ENCODE peak calls at places on chromosomes 6 and 20, in eight cellular contexts. F, G, Q, W, M, T, H and J are unnamed samples.

GRCh38 chr20:51995551-51995951 is 193.2 kb upstream of the SALL4 start:
- DNase-seq in Q (peak; percentile 28), F (peak; percentile 49), W (no peak), H (no peak), T (no peak), M (no peak), G (no peak), J (peak; percentile 17)

GRCh38 chr6:96236471-96236870 is 220.7 kb downstream of the FUT9 start:
- DNase-seq in H (no peak), W (no peak), T (no peak), Q (no peak), M (no peak), G (no peak), F (no peak), J (peak; percentile 54)

GRCh38 chr6:45364466-45364865 is 13.3 kb downstream of the SUPT3H start:
- DNase-seq in G (no peak), F (no peak), Q (no peak), M (no peak), T (no peak), H (no peak), W (no peak), J (no peak)

GRCh38 chr6:117463762-117464665 is 18.5 kb upstream of the DCBLD1 start:
- DNase-seq in Q (peak; percentile 75), F (no peak), T (peak; percentile 90), W (no peak), H (peak; percentile 57), G (peak; percentile 39), M (no peak), J (peak; percentile 80)

GRCh38 chr6:111427341-111428116 is 55.5 kb downstream of the REV3L start:
- DNase-seq in W (peak; percentile 85), M (no peak), G (peak; percentile 90), T (peak; percentile 85), H (peak; percentile 85), F (peak; percentile 55), Q (peak; percentile 91), J (peak; percentile 86)

GRCh38 chr20:10513931-10514575 is 78.9 kb downstream of the SLX4IP start:
- DNase-seq in G (peak; percentile 66), M (no peak), H (peak; percentile 57), F (no peak), T (no peak), Q (peak; percentile 61), W (no peak), J (no peak)

GRCh38 chr20:24567508-24567907 is 98.1 kb downstream of the SYNDIG1 start:
- DNase-seq in H (no peak), G (no peak), T (no peak), Q (no peak), M (no peak), W (no peak), F (no peak), J (no peak)

GRCh38 chr20:37567671-37568588 is 40.3 kb upstream of the BLCAP start:
- DNase-seq in T (no peak), F (no peak), M (no peak), G (peak; percentile 37), W (no peak), Q (no peak), H (peak; percentile 14), J (peak; percentile 4)

GRCh38 chr6:2630362-2630761 is 120.4 kb downstream of the MYLK4 start:
- DNase-seq in M (no peak), G (peak; percentile 38), T (peak; percentile 99), Q (peak; percentile 99), W (peak; percentile 79), F (peak; percentile 58), H (peak; percentile 93), J (peak; percentile 98)

GRCh38 chr6:44735631-44735963 is 348.1 kb downstream of the CDC5L start:
- DNase-seq in W (no peak), H (peak; percentile 44), Q (peak; percentile 78), T (peak; percentile 42), G (no peak), M (no peak), F (no peak), J (peak; percentile 19)

GRCh38 chr20:4835244-4836177 is 113.8 kb downstream of the PRND start:
- DNase-seq in T (no peak), Q (peak; percentile 35), F (no peak), G (no peak), W (no peak), H (peak; percentile 88), M (no peak), J (peak; percentile 76)

GRCh38 chr20:45792513-45793118 is 862 bp downstream of the DNTTIP1 start:
- DNase-seq in T (no peak), H (no peak), F (no peak), Q (no peak), W (no peak), M (no peak), G (peak; percentile 61), J (no peak)

GRCh38 chr6:39193201-39193791 is 36.0 kb downstream of the KCNK5 start:
- DNase-seq in W (no peak), F (no peak), H (no peak), G (no peak), Q (no peak), M (no peak), T (no peak), J (no peak)

GRCh38 chr20:19786311-19786710 is 28.3 kb downstream of the RIN2 start:
- DNase-seq in G (peak; percentile 9), H (peak; percentile 95), W (no peak), T (peak; percentile 92), F (peak; percentile 87), M (peak; percentile 45), Q (peak; percentile 93), J (peak; percentile 97)

GRCh38 chr20:38321959-38322598 is 18.1 kb downstream of the BPI start:
- DNase-seq in F (no peak), H (peak; percentile 81), Q (peak; percentile 73), M (no peak), T (peak; percentile 73), G (peak; percentile 80), W (peak; percentile 57), J (peak; percentile 77)

GRCh38 chr6:43180985-43181384 is 1.0 kb upstream of the CUL9 start:
- DNase-seq in F (no peak), Q (peak; percentile 14), H (no peak), T (peak; percentile 19), G (no peak), M (no peak), W (no peak), J (no peak)
- H3K4me3 ChIP-seq in F (no peak overlapping the region), Q (no peak overlapping the region), H (no peak overlapping the region), T (no peak overlapping the region), G (no peak overlapping the region), M (no peak overlapping the region), W (no peak overlapping the region), J (no peak overlapping the region)

GRCh38 chr20:3766832-3767433 is 620 bp downstream of the ADISSP start:
- DNase-seq in G (peak; percentile 36), F (no peak), W (no peak), Q (no peak), H (no peak), M (no peak), T (no peak), J (no peak)

GRCh38 chr20:3767434-3768341 is at the start of gene ADISSP:
- DNase-seq in T (peak; percentile 98), M (peak; percentile 99), H (peak; percentile 99), F (peak; percentile 85), G (no peak), W (peak; percentile 99), Q (peak; percentile 96), J (peak; percentile 98)

GRCh38 chr20:3771552-3772058 is 4.1 kb upstream of the ADISSP start:
- DNase-seq in W (no peak), M (no peak), Q (no peak), H (no peak), G (no peak), F (no peak), T (no peak), J (no peak)

GRCh38 chr20:3766381-3766780 is 1.2 kb downstream of the ADISSP start:
- DNase-seq in W (no peak), F (no peak), Q (no peak), T (no peak), G (no peak), H (no peak), M (no peak), J (no peak)

DNA sequence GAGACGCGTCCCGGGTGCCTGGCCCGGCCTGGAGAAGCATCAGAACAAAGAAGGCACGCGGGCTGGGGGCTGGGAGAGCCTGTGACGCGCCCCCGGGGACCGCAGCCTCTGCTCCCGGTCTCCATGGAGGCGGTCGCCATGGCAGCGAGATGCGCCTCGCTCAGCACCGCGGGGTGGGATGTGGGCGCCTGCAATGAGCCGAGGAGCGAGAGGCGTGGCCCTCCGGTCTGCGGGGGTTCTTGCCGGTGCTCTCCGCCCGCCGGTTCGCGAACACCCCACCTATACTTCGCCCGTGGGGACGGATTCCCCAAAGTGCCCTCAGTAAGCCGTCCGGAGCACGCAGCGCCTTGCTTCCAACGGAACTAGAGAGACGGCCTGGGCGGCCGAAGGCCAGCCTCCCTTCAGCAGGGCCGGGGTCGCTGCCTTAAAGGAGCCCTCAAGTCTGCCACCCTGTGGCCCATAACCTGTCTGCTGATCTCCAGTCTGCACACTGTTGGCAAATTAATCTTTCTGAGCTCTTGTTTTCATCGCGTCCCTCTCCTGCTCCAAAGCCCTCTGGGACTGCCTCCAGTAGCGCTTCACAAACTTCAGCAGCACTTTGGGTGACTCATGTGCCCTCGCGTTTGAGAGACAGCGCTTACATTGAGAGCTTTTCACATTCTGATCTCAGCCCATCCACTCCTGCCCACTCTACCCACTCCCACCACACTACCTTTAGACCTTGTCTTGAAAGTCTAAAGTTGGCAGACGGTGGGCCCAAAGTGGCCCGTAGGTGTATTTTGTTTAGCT is 983 bp upstream of the ADISSP start:
- DNase-seq in Q (peak; percentile 81), M (no peak), T (peak; percentile 81), H (peak; percentile 81), G (peak; percentile 93), F (no peak), W (peak; percentile 83), J (peak; percentile 74)
- TF ChIP-seq CTCF in Q (peak; percentile 30), M (peak; percentile 37), T (peak; percentile 38), H (peak; percentile 43), G (peak; percentile 61), F (peak; percentile 59), W (peak; percentile 81), J (peak; percentile 55)

GRCh38 chr6:5277589-5277988 is 16.3 kb downstream of the FARS2 start:
- DNase-seq in M (no peak), T (no peak), G (no peak), H (no peak), Q (no peak), F (no peak), W (no peak), J (no peak)

GRCh38 chr6:5278047-5278446 is 16.7 kb downstream of the FARS2 start:
- DNase-seq in Q (no peak), T (no peak), G (no peak), M (no peak), H (no peak), F (no peak), W (no peak), J (no peak)

GRCh38 chr6:5279891-5280338 is 18.6 kb downstream of the FARS2 start:
- DNase-seq in G (no peak), Q (no peak), T (peak; percentile 11), W (no peak), M (no peak), H (no peak), F (no peak), J (no peak)

GRCh38 chr6:5276596-5276995 is 15.3 kb downstream of the FARS2 start:
- DNase-seq in T (no peak), F (no peak), G (no peak), Q (no peak), M (no peak), W (no peak), H (no peak), J (no peak)

GRCh38 chr6:5278571-5279120 is 17.3 kb downstream of the FARS2 start:
- DNase-seq in H (no peak), T (no peak), G (no peak), M (no peak), Q (no peak), W (no peak), F (no peak), J (no peak)
- H3K4me3 ChIP-seq in H (no peak overlapping the region), T (no peak overlapping the region), G (no peak overlapping the region), M (no peak overlapping the region), Q (no peak overlapping the region), W (no peak overlapping the region), F (no peak overlapping the region), J (no peak overlapping the region)

GRCh38 chr20:31934968-31935764 is 16.7 kb downstream of the PDRG1 start:
- DNase-seq in H (no peak), G (peak; percentile 32), W (peak; percentile 29), Q (no peak), T (no peak), F (no peak), M (no peak), J (no peak)
- TF ChIP-seq CTCF in H (no peak), G (peak; percentile 40), W (peak; percentile 56), Q (no peak), T (no peak), F (no peak), M (no peak), J (peak; percentile 2)